ENCODE peak calls at places on chromosomes 6 and 20, in four cellular contexts. Z is mesothelial cell of epicardium, G is upper lobe of right lung, I is GM13976. L is an unnamed sample.

GRCh38 chr20:24149881-24150307 is 161.3 kb upstream of the GGTLC1 start:
- DNase-seq in G (no peak), Z (no peak), I (no peak), L (no peak)

GRCh38 chr6:6793388-6794250 is 205.1 kb downstream of the LY86 start:
- DNase-seq in G (peak; percentile 70), Z (no peak), I (peak; percentile 34), L (no peak)

GRCh38 chr6:52596371-52597028 is 19.6 kb upstream of the TRAM2 start:
- DNase-seq in G (no peak), I (no peak), Z (no peak), L (no peak)

GRCh38 chr20:53948383-53949318 is 121.7 kb downstream of the BCAS1 start:
- DNase-seq in Z (no peak), I (no peak), G (no peak), L (no peak)

GRCh38 chr6:143642403-143642802 is 35.4 kb upstream of the PHACTR2 start:
- DNase-seq in I (no peak), Z (no peak), G (no peak), L (no peak)

GRCh38 chr20:37839432-37839827 is 63.5 kb upstream of the VSTM2L start:
- DNase-seq in Z (no peak), G (no peak), I (no peak), L (no peak)

GRCh38 chr6:103826209-103826608 is 1033.5 kb downstream of the HACE1 start:
- DNase-seq in G (no peak), I (no peak), Z (no peak), L (no peak)

GRCh38 chr20:47272893-47273590 is 83.5 kb downstream of the ZMYND8 start:
- DNase-seq in I (peak; percentile 70), Z (no peak), G (no peak), L (no peak)

GRCh38 chr6:10633216-10633615 is 61.2 kb downstream of the C6orf52 start:
- DNase-seq in I (peak; percentile 52), Z (no peak), G (no peak), L (no peak)

GRCh38 chr6:5084787-5085637 is at the start of gene PPP1R3G:
- DNase-seq in G (peak; percentile 70), Z (no peak), I (peak; percentile 76), L (peak; percentile 26)

GRCh38 chr6:108671790-108672189 is 111.1 kb downstream of the FOXO3 start:
- DNase-seq in Z (no peak), G (no peak), I (peak; percentile 6), L (no peak)
- TF ChIP-seq CTCF in Z (no peak), G (no peak), I (no peak), L (no peak)

GRCh38 chr20:60467078-60467477 is 508.9 kb downstream of the CDH26 start:
- DNase-seq in I (no peak), Z (no peak), G (no peak), L (no peak)

GRCh38 chr20:60465993-60466682 is 507.9 kb downstream of the CDH26 start:
- DNase-seq in Z (no peak), G (no peak), I (no peak), L (no peak)

GRCh38 chr20:60465439-60465838 is 507.2 kb downstream of the CDH26 start:
- DNase-seq in I (no peak), G (no peak), Z (no peak), L (no peak)

GRCh38 chr20:60467771-60468170 is 509.5 kb downstream of the CDH26 start:
- DNase-seq in G (no peak), I (no peak), Z (no peak), L (no peak)

DNA sequence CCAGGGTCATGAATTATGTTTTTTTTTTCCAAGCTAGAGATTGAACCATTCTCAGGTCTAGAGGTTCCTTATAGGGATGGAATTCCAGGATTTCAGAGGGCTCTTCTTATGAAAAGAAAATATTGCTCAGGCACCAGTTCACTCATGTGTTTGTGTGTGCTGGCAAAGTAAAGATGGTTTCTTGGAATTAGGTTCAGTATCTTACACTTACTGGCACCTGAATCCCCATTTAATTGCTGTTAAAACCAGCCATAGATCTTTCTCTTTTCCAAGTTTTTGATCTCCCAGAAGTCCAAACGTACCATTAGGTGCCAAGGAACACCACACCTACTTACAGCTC is 508.4 kb downstream of the CDH26 start:
- DNase-seq in G (no peak), I (no peak), Z (no peak), L (no peak)
- TF ChIP-seq CTCF in G (no peak), I (no peak), Z (no peak), L (no peak)

GRCh38 chr6:34195726-34196115 is 41.0 kb upstream of the HMGA1 start:
- DNase-seq in Z (no peak), I (peak; percentile 32), G (no peak), L (no peak)

GRCh38 chr6:34190504-34191122 is 44.7 kb upstream of the GRM4 start:
- DNase-seq in I (no peak), G (peak; percentile 54), Z (no peak), L (no peak)

GRCh38 chr6:34194770-34195169 is 41.9 kb upstream of the HMGA1 start:
- DNase-seq in G (no peak), Z (no peak), I (no peak), L (no peak)

GRCh38 chr6:34189806-34190503 is 44.1 kb upstream of the GRM4 start:
- DNase-seq in I (peak; percentile 51), Z (no peak), G (peak; percentile 65), L (peak; percentile 37)
- TF ChIP-seq CTCF in I (no peak), Z (no peak), G (no peak), L (no peak)

GRCh38 chr6:49423817-49424216 is 39.2 kb downstream of the MMUT start:
- DNase-seq in G (no peak), Z (no peak), I (no peak), L (no peak)
- TF ChIP-seq CTCF in G (no peak), Z (no peak), I (no peak), L (no peak)

GRCh38 chr20:18904624-18905023 is 91.0 kb downstream of the SCP2D1 start:
- DNase-seq in G (no peak), I (no peak), Z (no peak), L (no peak)
- TF ChIP-seq CTCF in G (peak; percentile 30), I (peak; percentile 21), Z (no peak), L (no peak)

DNA sequence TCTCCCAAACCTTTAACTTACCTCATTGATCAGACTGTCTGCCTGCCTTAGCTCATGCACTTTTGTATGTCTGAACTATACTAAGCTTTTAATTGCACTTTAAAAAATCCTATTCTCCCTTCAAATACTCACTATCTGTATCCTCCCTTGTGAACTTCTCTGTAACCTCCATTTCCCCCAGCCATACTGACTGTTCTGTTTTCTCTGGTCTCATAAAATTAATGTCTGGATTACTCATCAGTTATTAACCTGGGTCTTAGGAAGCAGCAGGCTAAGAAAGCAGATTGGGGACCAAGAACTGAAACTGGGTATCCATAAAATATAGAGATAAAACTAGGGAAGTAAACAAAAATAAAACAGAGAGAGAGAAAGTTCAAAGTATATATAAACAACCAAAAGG is 469.3 kb upstream of the MAN1A1 start:
- DNase-seq in G (no peak), Z (no peak), I (no peak), L (no peak)
- TF ChIP-seq CTCF in G (no peak), Z (no peak), I (no peak), L (no peak)

GRCh38 chr6:21597243-21597682 is 3.7 kb downstream of the SOX4 start:
- DNase-seq in I (no peak), Z (no peak), G (no peak), L (no peak)

GRCh38 chr6:21597706-21598273 is 4.2 kb downstream of the SOX4 start:
- DNase-seq in I (no peak), Z (no peak), G (no peak), L (no peak)

GRCh38 chr6:21595265-21595950 is 1.9 kb downstream of the SOX4 start:
- DNase-seq in Z (no peak), I (peak; percentile 47), G (peak; percentile 77), L (peak; percentile 40)

GRCh38 chr6:21595951-21596378 is 2.4 kb downstream of the SOX4 start:
- DNase-seq in I (peak; percentile 38), Z (no peak), G (no peak), L (peak; percentile 22)

DNA sequence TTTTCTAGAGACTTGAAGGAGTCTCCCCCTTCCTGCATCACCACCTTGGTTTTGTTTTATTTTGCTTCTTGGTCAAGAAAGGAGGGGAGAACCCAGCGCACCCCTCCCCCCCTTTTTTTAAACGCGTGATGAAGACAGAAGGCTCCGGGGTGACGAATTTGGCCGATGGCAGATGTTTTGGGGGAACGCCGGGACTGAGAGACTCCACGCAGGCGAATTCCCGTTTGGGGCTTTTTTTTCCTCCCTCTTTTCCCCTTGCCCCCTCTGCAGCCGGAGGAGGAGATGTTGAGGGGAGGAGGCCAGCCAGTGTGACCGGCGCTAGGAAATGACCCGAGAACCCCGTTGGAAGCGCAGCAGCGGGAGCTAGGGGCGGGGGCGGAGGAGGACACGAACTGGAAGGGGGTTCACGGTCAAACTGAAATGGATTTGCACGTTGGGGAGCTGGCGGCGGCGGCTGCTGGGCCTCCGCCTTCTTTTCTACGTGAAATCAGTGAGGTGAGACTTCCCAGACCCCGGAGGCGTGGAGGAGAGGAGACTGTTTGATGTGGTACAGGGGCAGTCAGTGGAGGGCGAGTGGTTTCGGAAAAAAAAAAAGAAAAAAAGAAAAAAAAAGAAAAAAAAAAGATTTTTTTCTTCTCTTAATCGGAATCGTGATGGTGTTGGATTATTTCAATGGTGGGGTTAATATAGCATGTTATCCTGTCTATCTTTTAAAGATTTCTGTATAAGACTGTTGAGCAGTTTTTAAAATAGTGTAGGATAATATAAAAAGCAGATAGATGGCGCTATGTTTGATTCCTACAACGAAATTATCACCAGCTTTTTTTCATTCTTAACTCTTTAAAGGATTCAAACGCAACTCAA is 3.1 kb downstream of the SOX4 start:
- DNase-seq in Z (peak; percentile 27), I (peak; percentile 51), G (peak; percentile 76), L (peak; percentile 27)
- TF ChIP-seq CTCF in Z (peak; percentile 57), I (peak; percentile 18), G (peak; percentile 63), L (no peak)

GRCh38 chr6:30820196-30820595 is 64.1 kb upstream of the DDR1 start:
- DNase-seq in I (no peak), G (no peak), Z (no peak), L (no peak)
- TF ChIP-seq CTCF in I (no peak), G (no peak), Z (no peak), L (no peak)

GRCh38 chr6:74939309-74939708 is 266.5 kb downstream of the COL12A1 start:
- DNase-seq in G (no peak), I (no peak), Z (no peak), L (no peak)
- TF ChIP-seq CTCF in G (no peak), I (no peak), Z (no peak), L (no peak)